ENCODE peak calls at places on chromosomes 5 and 9, in seven cellular contexts. U, M, J, Y, N, R and C are unnamed samples.

GRCh38 chr5:73272351-73272750 is 99.4 kb downstream of the TMEM174 start:
- DNase-seq in J (no peak), N (no peak), M (no peak), Y (no peak), R (no peak), U (no peak), C (no peak)

GRCh38 chr5:31911291-31912265 is 262.5 kb downstream of the GOLPH3 start:
- DNase-seq in N (no peak), J (no peak), M (no peak), R (peak; percentile 57), U (no peak), Y (no peak), C (no peak)

GRCh38 chr9:89781838-89782237 is 177.0 kb downstream of the GADD45G start:
- DNase-seq in J (no peak), Y (no peak), U (no peak), N (no peak), R (no peak), M (no peak), C (no peak)

GRCh38 chr5:27434335-27434734 is 395.9 kb upstream of the CDH9 start:
- DNase-seq in R (no peak), U (no peak), M (no peak), N (no peak), J (no peak), Y (no peak), C (no peak)

GRCh38 chr9:115127191-115127817 is 9.3 kb upstream of the TNC start:
- DNase-seq in U (peak; percentile 87), J (no peak), N (peak; percentile 62), M (no peak), Y (no peak), R (no peak), C (no peak)

GRCh38 chr5:145347026-145347616 is 488.0 kb downstream of the PRELID2 start:
- DNase-seq in U (peak; percentile 72), J (no peak), Y (peak; percentile 42), N (peak; percentile 74), R (peak; percentile 3), M (peak; percentile 40), C (no peak)

GRCh38 chr9:74821636-74822035 is 66.1 kb downstream of the TRPM6 start:
- DNase-seq in Y (no peak), U (no peak), R (no peak), M (no peak), J (no peak), N (no peak), C (no peak)

GRCh38 chr9:105466898-105467455 is 19.1 kb downstream of the FSD1L start:
- DNase-seq in R (no peak), Y (no peak), N (peak; percentile 37), U (peak; percentile 89), M (no peak), J (no peak), C (no peak)

GRCh38 chr9:114000063-114000454 is 78.0 kb downstream of the AMBP start:
- DNase-seq in N (no peak), U (no peak), J (peak; percentile 9), Y (no peak), R (no peak), M (no peak), C (no peak)

GRCh38 chr9:95078934-95079333 is 238.6 kb downstream of the FANCC start:
- DNase-seq in M (peak; percentile 85), Y (no peak), J (peak; percentile 58), R (no peak), U (no peak), N (no peak), C (no peak)

GRCh38 chr9:136629879-136630661 is 32.6 kb upstream of the EGFL7 start:
- DNase-seq in N (peak; percentile 62), M (peak; percentile 80), R (no peak), U (peak; percentile 24), J (peak; percentile 84), Y (peak; percentile 65), C (peak; percentile 88)

GRCh38 chr5:74895906-74896305 is 29.7 kb upstream of the FAM169A start:
- DNase-seq in J (no peak), N (no peak), R (peak; percentile 29), Y (no peak), M (no peak), U (peak; percentile 59), C (no peak)

GRCh38 chr5:62260510-62260909 is 45.5 kb upstream of the KIF2A start:
- DNase-seq in R (no peak), U (no peak), Y (no peak), J (no peak), N (no peak), M (no peak), C (no peak)

DNA sequence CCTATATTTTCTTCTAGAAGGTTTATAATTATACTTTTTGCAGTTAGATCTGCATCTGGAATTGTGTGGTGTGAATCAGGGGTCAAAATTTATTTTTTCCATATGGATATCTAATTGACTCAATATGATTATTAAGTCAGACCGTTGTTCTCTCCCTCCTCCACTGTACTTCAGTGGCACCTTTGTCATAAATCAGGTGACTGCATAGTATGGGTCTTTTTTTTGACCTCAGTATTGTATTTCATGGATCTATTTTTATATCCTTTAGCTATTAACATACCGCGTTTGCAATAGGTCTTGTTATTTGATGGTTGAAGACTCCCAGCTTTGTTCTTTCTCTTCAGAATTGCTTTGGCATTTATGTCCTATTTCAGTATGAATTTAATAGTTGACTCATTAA is 107.4 kb downstream of the BOD1 start:
- DNase-seq in J (no peak), M (no peak), R (no peak), Y (no peak), N (no peak), U (no peak), C (no peak)
- H3K23ac ChIP-seq in J (no peak overlapping the region), M (no peak overlapping the region), R (no peak overlapping the region), Y (no peak overlapping the region), N (no peak overlapping the region), U (no peak overlapping the region), C (no peak overlapping the region)

DNA sequence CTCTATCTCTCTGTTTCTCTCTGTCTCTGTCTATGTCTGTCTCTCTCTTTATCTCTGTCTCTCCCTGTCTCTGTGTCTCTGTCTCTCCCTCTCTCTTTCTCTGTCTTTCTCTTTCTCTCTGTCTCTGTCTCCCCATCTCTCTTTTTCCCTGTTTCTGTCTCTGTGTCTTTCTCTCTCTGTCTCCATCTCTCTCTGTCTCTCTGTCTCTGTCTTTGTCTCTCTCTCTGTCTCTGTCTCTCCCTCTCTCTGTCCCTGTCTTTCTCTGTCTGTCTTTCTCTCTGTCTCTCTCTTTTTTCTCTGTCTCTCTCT is 2.1 kb upstream of the SLC6A19 start:
- DNase-seq in M (no peak), R (no peak), J (no peak), N (no peak), U (no peak), Y (no peak), C (no peak)
- H3K9ac ChIP-seq in M (no peak overlapping the region), R (no peak overlapping the region), J (no peak overlapping the region), N (no peak overlapping the region), U (no peak overlapping the region), Y (no peak overlapping the region), C (no peak overlapping the region)

GRCh38 chr9:135101926-135102325 is 14.5 kb downstream of the OLFM1 start:
- DNase-seq in Y (no peak), R (no peak), M (no peak), N (no peak), U (no peak), J (no peak), C (no peak)

GRCh38 chr9:135101486-135101885 is 14.0 kb downstream of the OLFM1 start:
- DNase-seq in U (no peak), M (no peak), J (no peak), Y (no peak), R (no peak), N (no peak), C (no peak)

GRCh38 chr9:135102331-135102730 is 14.9 kb downstream of the OLFM1 start:
- DNase-seq in J (no peak), R (no peak), N (no peak), U (no peak), M (no peak), Y (no peak), C (no peak)

GRCh38 chr9:135103931-135104639 is 16.6 kb downstream of the OLFM1 start:
- DNase-seq in R (no peak), U (no peak), N (no peak), J (no peak), M (no peak), Y (no peak), C (no peak)

GRCh38 chr9:135103001-135103446 is 15.6 kb downstream of the OLFM1 start:
- DNase-seq in R (no peak), J (no peak), M (no peak), N (no peak), Y (no peak), U (no peak), C (no peak)
- H3K23ac ChIP-seq in R (no peak overlapping the region), J (no peak overlapping the region), M (no peak overlapping the region), N (no peak overlapping the region), Y (peak overlapping the region; percentile 23), U (no peak overlapping the region), C (no peak overlapping the region)

DNA sequence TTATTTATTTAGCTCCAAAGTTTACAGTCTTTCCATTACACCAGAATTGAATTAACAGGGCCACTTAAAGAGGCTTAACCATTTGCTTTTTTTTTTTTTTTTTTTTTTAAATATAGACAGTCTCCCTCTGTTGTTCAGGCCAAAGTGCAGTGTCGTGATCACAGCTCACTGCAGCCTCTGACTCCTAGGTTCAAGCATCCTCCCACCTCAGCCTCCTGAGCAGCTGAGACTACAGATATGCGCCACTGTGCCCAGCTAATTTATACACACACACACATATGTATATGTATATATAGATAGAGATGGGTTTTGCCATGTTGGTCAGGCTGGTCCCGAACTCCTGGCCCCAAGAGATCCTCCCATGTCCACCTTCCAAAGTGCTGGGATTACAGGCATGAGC is 1.3 kb upstream of the TTC1 start:
- DNase-seq in U (no peak), R (no peak), Y (no peak), N (no peak), J (no peak), M (no peak), C (no peak)
- H3K9ac ChIP-seq in U (no peak overlapping the region), R (no peak overlapping the region), Y (no peak overlapping the region), N (no peak overlapping the region), J (no peak overlapping the region), M (no peak overlapping the region), C (no peak overlapping the region)